ENCODE peak calls at places on chromosomes 7 and 10, in eight cellular contexts. One of them, this sample, is unnamed.

GRCh38 chr7:151311294-151311864 is 30.2 kb upstream of the NUB1 start:
- DNase-seq in psoas muscle: no peak
- DNase-seq in cardiac muscle cell: no peak
- DNase-seq in tibial artery: no peak
- DNase-seq in adrenal gland: no peak
- DNase-seq in fibroblast of mammary gland: peak
- DNase-seq in colonic mucosa: peak
- DNase-seq in fibroblast of lung: no peak
- DNase-seq in this sample: no peak

GRCh38 chr7:69790915-69791473 is 192.7 kb downstream of the AUTS2 start:
- DNase-seq in adrenal gland: no peak
- DNase-seq in fibroblast of mammary gland: no peak
- DNase-seq in colonic mucosa: no peak
- DNase-seq in tibial artery: no peak
- DNase-seq in cardiac muscle cell: no peak
- DNase-seq in fibroblast of lung: no peak
- DNase-seq in psoas muscle: no peak
- DNase-seq in this sample: no peak

GRCh38 chr10:79359816-79360498 is 12.7 kb downstream of the PPIF start:
- DNase-seq in colonic mucosa: peak
- DNase-seq in cardiac muscle cell: no peak
- DNase-seq in fibroblast of mammary gland: no peak
- DNase-seq in adrenal gland: no peak
- DNase-seq in tibial artery: no peak
- DNase-seq in fibroblast of lung: no peak
- DNase-seq in psoas muscle: no peak
- DNase-seq in this sample: no peak

GRCh38 chr10:35502697-35503096 is 102.4 kb upstream of the GJD4 start:
- DNase-seq in tibial artery: no peak
- DNase-seq in fibroblast of mammary gland: no peak
- DNase-seq in cardiac muscle cell: no peak
- DNase-seq in adrenal gland: no peak
- DNase-seq in fibroblast of lung: no peak
- DNase-seq in colonic mucosa: no peak
- DNase-seq in psoas muscle: no peak
- DNase-seq in this sample: no peak

GRCh38 chr7:50556247-50556976 is 8.8 kb downstream of the DDC start:
- DNase-seq in cardiac muscle cell: peak
- DNase-seq in fibroblast of lung: peak
- DNase-seq in colonic mucosa: peak
- DNase-seq in psoas muscle: no peak
- DNase-seq in adrenal gland: no peak
- DNase-seq in tibial artery: no peak
- DNase-seq in fibroblast of mammary gland: peak
- DNase-seq in this sample: no peak

GRCh38 chr10:44961931-44962750 is 2.5 kb downstream of the RASSF4 start:
- DNase-seq in psoas muscle: no peak
- DNase-seq in fibroblast of mammary gland: no peak
- DNase-seq in cardiac muscle cell: no peak
- DNase-seq in fibroblast of lung: no peak
- DNase-seq in colonic mucosa: peak
- DNase-seq in adrenal gland: no peak
- DNase-seq in tibial artery: peak
- DNase-seq in this sample: no peak

GRCh38 chr7:27346531-27347260 is 104.1 kb downstream of the EVX1 start:
- DNase-seq in adrenal gland: peak
- DNase-seq in fibroblast of mammary gland: peak
- DNase-seq in fibroblast of lung: peak
- DNase-seq in colonic mucosa: peak
- DNase-seq in cardiac muscle cell: peak
- DNase-seq in tibial artery: no peak
- DNase-seq in psoas muscle: no peak
- DNase-seq in this sample: peak

GRCh38 chr10:115801457-115801856 is 471.5 kb downstream of the GFRA1 start:
- DNase-seq in adrenal gland: no peak
- DNase-seq in colonic mucosa: no peak
- DNase-seq in tibial artery: no peak
- DNase-seq in cardiac muscle cell: no peak
- DNase-seq in psoas muscle: no peak
- DNase-seq in fibroblast of mammary gland: no peak
- DNase-seq in fibroblast of lung: no peak
- DNase-seq in this sample: no peak

GRCh38 chr7:82506702-82507101 is 63.1 kb upstream of the CACNA2D1 start:
- DNase-seq in fibroblast of lung: peak
- DNase-seq in fibroblast of mammary gland: peak
- DNase-seq in psoas muscle: peak
- DNase-seq in cardiac muscle cell: peak
- DNase-seq in colonic mucosa: no peak
- DNase-seq in tibial artery: peak
- DNase-seq in adrenal gland: peak
- DNase-seq in this sample: no peak

GRCh38 chr10:6382081-6382480 is 179.3 kb downstream of the PFKFB3 start:
- DNase-seq in psoas muscle: no peak
- DNase-seq in fibroblast of lung: peak
- DNase-seq in colonic mucosa: no peak
- DNase-seq in tibial artery: no peak
- DNase-seq in fibroblast of mammary gland: peak
- DNase-seq in cardiac muscle cell: peak
- DNase-seq in adrenal gland: peak
- DNase-seq in this sample: peak

GRCh38 chr7:122219253-122219865 is 75.3 kb upstream of the AASS start:
- DNase-seq in fibroblast of lung: peak
- DNase-seq in colonic mucosa: no peak
- DNase-seq in cardiac muscle cell: peak
- DNase-seq in fibroblast of mammary gland: peak
- DNase-seq in psoas muscle: no peak
- DNase-seq in tibial artery: no peak
- DNase-seq in adrenal gland: no peak
- DNase-seq in this sample: peak

GRCh38 chr7:1732072-1732471 is 62.0 kb downstream of the ELFN1 start:
- DNase-seq in fibroblast of mammary gland: no peak
- DNase-seq in colonic mucosa: no peak
- DNase-seq in tibial artery: no peak
- DNase-seq in fibroblast of lung: no peak
- DNase-seq in adrenal gland: no peak
- DNase-seq in psoas muscle: no peak
- DNase-seq in cardiac muscle cell: no peak
- DNase-seq in this sample: no peak

GRCh38 chr7:37921876-37922275 is 1.4 kb downstream of the EPDR1 start:
- DNase-seq in colonic mucosa: no peak
- DNase-seq in tibial artery: no peak
- DNase-seq in fibroblast of mammary gland: no peak
- DNase-seq in cardiac muscle cell: no peak
- DNase-seq in adrenal gland: no peak
- DNase-seq in fibroblast of lung: no peak
- DNase-seq in psoas muscle: no peak
- DNase-seq in this sample: no peak

GRCh38 chr7:92782236-92782635 is 54.1 kb downstream of the CDK6 start:
- DNase-seq in psoas muscle: no peak
- DNase-seq in adrenal gland: no peak
- DNase-seq in colonic mucosa: no peak
- DNase-seq in fibroblast of mammary gland: no peak
- DNase-seq in tibial artery: no peak
- DNase-seq in fibroblast of lung: no peak
- DNase-seq in cardiac muscle cell: no peak
- DNase-seq in this sample: no peak

GRCh38 chr7:6254891-6255290 is 17.5 kb downstream of the CYTH3 start:
- DNase-seq in fibroblast of mammary gland: no peak
- DNase-seq in psoas muscle: no peak
- DNase-seq in colonic mucosa: no peak
- DNase-seq in adrenal gland: no peak
- DNase-seq in tibial artery: no peak
- DNase-seq in cardiac muscle cell: no peak
- DNase-seq in fibroblast of lung: no peak
- DNase-seq in this sample: no peak

GRCh38 chr7:2558620-2559282 is at the start of gene IQCE:
- DNase-seq in psoas muscle: peak
- DNase-seq in colonic mucosa: peak
- DNase-seq in cardiac muscle cell: peak
- DNase-seq in fibroblast of lung: peak
- DNase-seq in adrenal gland: peak
- DNase-seq in tibial artery: peak
- DNase-seq in fibroblast of mammary gland: peak
- DNase-seq in this sample: peak

DNA sequence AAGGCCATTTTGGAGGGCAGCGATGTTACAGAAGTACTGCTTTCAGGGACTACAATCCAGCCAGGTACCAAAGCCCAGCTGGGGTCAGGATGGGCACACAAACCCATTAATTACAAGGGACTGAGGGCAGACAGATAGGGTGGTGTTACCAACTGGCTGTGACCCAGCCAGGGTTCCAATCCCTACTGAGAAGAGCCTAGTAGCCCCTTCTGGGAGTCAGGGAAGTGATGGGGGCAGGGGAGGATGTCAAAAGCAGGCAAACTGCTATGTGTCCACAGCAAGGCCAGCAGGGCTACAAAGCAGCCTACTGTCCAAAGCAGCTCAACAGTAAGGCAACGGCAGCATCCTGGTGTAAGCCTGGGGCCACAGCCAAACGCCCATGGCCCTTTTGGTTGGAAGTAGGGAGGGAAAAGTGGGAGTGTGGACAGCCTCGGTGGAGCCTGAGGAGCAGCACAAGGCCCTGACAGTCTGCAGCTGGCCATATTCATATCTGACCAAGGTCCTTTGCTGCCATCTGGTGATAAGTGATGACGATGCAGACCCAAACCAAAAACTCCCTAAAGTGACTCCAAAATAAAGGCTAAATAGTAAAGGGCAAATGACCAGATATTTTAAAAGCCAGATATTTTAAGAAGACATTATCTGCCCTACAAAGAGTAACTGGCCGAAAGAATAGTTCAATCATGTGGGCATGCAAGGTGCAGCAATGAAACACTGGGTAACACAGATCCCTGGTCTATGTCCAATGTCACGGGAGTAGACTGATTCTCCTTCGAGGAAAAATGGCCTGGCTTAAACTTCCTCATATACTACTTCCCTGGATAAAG is 56.9 kb downstream of the XPNPEP1 start:
- DNase-seq in psoas muscle: no peak
- DNase-seq in fibroblast of mammary gland: peak
- DNase-seq in cardiac muscle cell: peak
- DNase-seq in colonic mucosa: peak
- DNase-seq in tibial artery: no peak
- DNase-seq in fibroblast of lung: peak
- DNase-seq in adrenal gland: peak
- DNase-seq in this sample: no peak
- TF ChIP-seq CTCF in psoas muscle: peak
- TF ChIP-seq CTCF in fibroblast of mammary gland: peak
- TF ChIP-seq CTCF in cardiac muscle cell: peak
- TF ChIP-seq CTCF in colonic mucosa: no peak
- TF ChIP-seq CTCF in tibial artery: no peak
- TF ChIP-seq CTCF in fibroblast of lung: peak
- TF ChIP-seq CTCF in adrenal gland: no peak
- TF ChIP-seq CTCF in this sample: peak

DNA sequence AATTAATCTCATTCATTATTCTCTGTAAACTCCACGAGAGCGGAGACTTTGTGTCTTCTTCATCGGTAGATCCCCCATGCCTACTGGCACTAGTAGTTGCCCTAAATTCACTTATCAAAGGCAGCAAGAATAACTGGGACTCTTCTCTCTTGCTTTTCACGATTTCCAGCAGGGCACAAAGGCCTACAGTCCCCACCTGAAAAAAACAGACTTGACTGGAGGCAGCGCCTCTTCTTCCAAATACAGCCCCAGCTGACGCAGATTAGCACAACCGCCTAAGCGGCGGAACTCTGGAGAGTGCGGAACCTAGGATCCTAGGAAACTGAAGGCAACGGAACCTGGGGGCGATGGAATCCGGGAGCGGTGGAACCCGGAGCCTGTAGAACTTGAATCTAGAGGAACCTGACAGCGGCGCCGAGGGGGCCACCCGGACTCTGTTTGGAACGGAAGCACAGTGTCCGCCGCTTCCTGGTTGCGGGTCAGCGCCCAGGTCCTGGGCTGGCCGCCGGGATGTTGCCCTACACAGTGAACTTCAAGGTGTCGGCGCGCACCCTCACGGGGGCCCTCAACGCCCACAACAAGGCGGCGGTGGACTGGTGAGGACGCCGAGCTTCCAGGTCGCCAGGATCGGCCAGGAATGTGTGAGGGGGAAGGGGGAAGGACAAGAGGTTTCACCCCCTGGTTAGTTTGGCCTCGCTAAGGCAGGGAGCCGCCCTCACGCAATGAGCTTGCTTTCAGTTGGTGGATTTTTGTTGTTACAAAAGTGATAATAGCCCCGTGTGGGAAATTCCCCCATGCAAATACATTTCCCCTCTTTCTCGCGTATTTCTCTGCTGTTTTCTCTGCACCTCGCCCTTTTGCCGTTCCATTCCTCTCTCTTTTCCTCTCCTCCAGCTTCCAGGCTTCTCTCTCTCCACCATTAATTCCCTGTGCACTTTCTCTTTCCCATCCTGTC is at the start of gene WDR11:
- DNase-seq in fibroblast of lung: peak
- DNase-seq in psoas muscle: peak
- DNase-seq in fibroblast of mammary gland: peak
- DNase-seq in cardiac muscle cell: peak
- DNase-seq in tibial artery: peak
- DNase-seq in colonic mucosa: peak
- DNase-seq in adrenal gland: peak
- DNase-seq in this sample: peak
- H3K4me3 ChIP-seq in fibroblast of lung: peak
- H3K4me3 ChIP-seq in psoas muscle: peak
- H3K4me3 ChIP-seq in fibroblast of mammary gland: peak
- H3K4me3 ChIP-seq in cardiac muscle cell: peak
- H3K4me3 ChIP-seq in tibial artery: peak
- H3K4me3 ChIP-seq in colonic mucosa: peak
- H3K4me3 ChIP-seq in adrenal gland: peak
- H3K4me3 ChIP-seq in this sample: peak

GRCh38 chr10:124347956-124348355 is 70.8 kb downstream of the OAT start:
- DNase-seq in adrenal gland: no peak
- DNase-seq in colonic mucosa: no peak
- DNase-seq in fibroblast of lung: no peak
- DNase-seq in fibroblast of mammary gland: no peak
- DNase-seq in cardiac muscle cell: no peak
- DNase-seq in psoas muscle: no peak
- DNase-seq in tibial artery: peak
- DNase-seq in this sample: no peak
- TF ChIP-seq CTCF in adrenal gland: no peak
- TF ChIP-seq CTCF in colonic mucosa: no peak
- TF ChIP-seq CTCF in fibroblast of lung: no peak
- TF ChIP-seq CTCF in fibroblast of mammary gland: no peak
- TF ChIP-seq CTCF in cardiac muscle cell: peak
- TF ChIP-seq CTCF in psoas muscle: no peak
- TF ChIP-seq CTCF in tibial artery: no peak
- TF ChIP-seq CTCF in this sample: no peak

DNA sequence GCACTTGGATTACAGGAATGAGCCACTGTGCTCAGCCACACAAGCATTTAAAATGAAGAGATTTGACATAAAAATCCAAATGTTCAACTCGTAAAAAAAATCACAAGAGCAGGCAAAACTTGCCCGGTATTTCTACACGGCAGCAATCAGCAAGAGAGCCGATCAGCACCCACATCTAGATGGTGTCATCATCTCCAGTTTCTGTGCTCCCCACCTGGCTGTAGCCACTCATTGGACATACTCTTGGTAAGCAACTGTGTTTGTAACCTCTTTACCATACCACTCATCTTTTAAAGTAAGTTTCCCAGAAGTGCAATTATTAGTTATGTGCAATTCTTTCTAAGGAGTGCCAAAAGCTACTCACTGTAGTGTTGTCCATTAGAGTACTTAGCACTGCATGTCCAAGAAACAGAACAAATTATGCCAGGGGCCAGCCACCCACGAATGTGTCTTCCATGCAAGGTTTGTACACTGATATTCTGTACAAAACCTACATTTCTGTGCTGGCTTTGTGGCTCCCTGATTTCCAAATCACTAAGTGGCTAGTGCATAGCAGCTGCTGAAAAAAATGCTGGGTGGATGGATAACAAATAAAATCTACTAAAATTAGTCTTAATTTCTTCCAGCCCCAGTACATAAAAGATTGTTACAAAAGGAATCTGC is 132.0 kb downstream of the SRPK2 start:
- DNase-seq in colonic mucosa: no peak
- DNase-seq in cardiac muscle cell: no peak
- DNase-seq in tibial artery: no peak
- DNase-seq in psoas muscle: no peak
- DNase-seq in fibroblast of lung: no peak
- DNase-seq in adrenal gland: no peak
- DNase-seq in fibroblast of mammary gland: peak
- DNase-seq in this sample: no peak
- H3K4me3 ChIP-seq in colonic mucosa: no peak
- H3K4me3 ChIP-seq in cardiac muscle cell: no peak
- H3K4me3 ChIP-seq in tibial artery: no peak
- H3K4me3 ChIP-seq in psoas muscle: no peak
- H3K4me3 ChIP-seq in fibroblast of lung: no peak
- H3K4me3 ChIP-seq in adrenal gland: no peak
- H3K4me3 ChIP-seq in fibroblast of mammary gland: no peak
- H3K4me3 ChIP-seq in this sample: no peak